ENCODE peak calls at places on chromosomes 2 and 18, in ten cellular contexts. P, S, V, R, K, J, O, G, D and Y are unnamed samples.

GRCh38 chr2:33437297-33437696 is 39.2 kb upstream of the RASGRP3 start:
- DNase-seq in P (no peak), S (peak; percentile 68), V (no peak), R (no peak), K (no peak), J (no peak), O (no peak), G (peak; percentile 88), D (peak; percentile 91), Y (no peak)

GRCh38 chr18:63409301-63409700 is 13.0 kb downstream of the VPS4B start:
- DNase-seq in P (no peak), S (peak; percentile 73), V (no peak), R (no peak), K (no peak), J (no peak), O (no peak), G (no peak), D (no peak), Y (no peak)

GRCh38 chr2:53028259-53028658 is 739.3 kb upstream of the CHAC2 start:
- DNase-seq in P (no peak), S (no peak), V (no peak), R (no peak), K (no peak), J (no peak), O (no peak), G (peak; percentile 49), D (peak; percentile 77), Y (no peak)

GRCh38 chr2:10373931-10374330 is 71.2 kb downstream of the HPCAL1 start:
- DNase-seq in P (no peak), S (no peak), V (no peak), R (no peak), K (no peak), J (no peak), O (no peak), G (no peak), D (no peak), Y (no peak)

GRCh38 chr2:71683666-71684065 is 230.3 kb downstream of the DYSF start:
- DNase-seq in P (no peak), S (no peak), V (no peak), R (peak; percentile 53), K (no peak), J (no peak), O (no peak), G (no peak), D (no peak), Y (no peak)

GRCh38 chr2:97718051-97718882 is 4.9 kb downstream of the ZAP70 start:
- DNase-seq in P (peak; percentile 49), S (no peak), V (no peak), R (no peak), K (no peak), J (no peak), O (peak; percentile 69), G (no peak), D (no peak), Y (peak; percentile 81)

GRCh38 chr2:205563646-205564045 is 118.7 kb upstream of the NRP2 start:
- DNase-seq in P (no peak), S (no peak), V (peak; percentile 18), R (no peak), K (no peak), J (no peak), O (no peak), G (no peak), D (no peak), Y (no peak)

GRCh38 chr2:218130822-218131221 is 5.0 kb downstream of the CXCR2 start:
- DNase-seq in P (no peak), S (no peak), V (no peak), R (no peak), K (no peak), J (no peak), O (no peak), G (no peak), D (no peak), Y (no peak)

GRCh38 chr2:33021542-33022259 is 74.9 kb downstream of the LTBP1 start:
- DNase-seq in P (no peak), S (no peak), V (no peak), R (no peak), K (no peak), J (no peak), O (no peak), G (peak; percentile 74), D (peak; percentile 30), Y (no peak)

GRCh38 chr2:158724803-158725271 is 70.3 kb upstream of the DAPL1 start:
- DNase-seq in P (no peak), S (peak; percentile 76), V (no peak), R (no peak), K (no peak), J (no peak), O (no peak), G (no peak), D (peak; percentile 20), Y (no peak)

GRCh38 chr2:30336978-30337841 is 105.9 kb downstream of the LBH start:
- DNase-seq in P (no peak), S (no peak), V (no peak), R (no peak), K (no peak), J (no peak), O (peak; percentile 22), G (no peak), D (no peak), Y (peak; percentile 32)

GRCh38 chr18:54828290-54828871 is at the start of gene RAB27B:
- DNase-seq in P (peak; percentile 34), S (peak; percentile 96), V (peak; percentile 11), R (peak; percentile 90), K (no peak), J (peak; percentile 48), O (peak; percentile 43), G (peak; percentile 90), D (peak; percentile 41), Y (peak; percentile 70)

GRCh38 chr2:168320267-168320666 is 72.9 kb upstream of the STK39 start:
- DNase-seq in P (no peak), S (peak; percentile 75), V (no peak), R (no peak), K (no peak), J (no peak), O (no peak), G (peak; percentile 33), D (peak; percentile 19), Y (no peak)

GRCh38 chr2:120552800-120553471 is 182.7 kb upstream of the GLI2 start:
- DNase-seq in P (no peak), S (peak; percentile 81), V (peak; percentile 53), R (peak; percentile 93), K (no peak), J (peak; percentile 60), O (no peak), G (peak; percentile 64), D (no peak), Y (no peak)

GRCh38 chr2:215363461-215364156 is 51.8 kb downstream of the ATIC start:
- DNase-seq in P (no peak), S (peak; percentile 29), V (no peak), R (no peak), K (no peak), J (no peak), O (no peak), G (peak; percentile 64), D (no peak), Y (no peak)

GRCh38 chr2:126866451-126866850 is 32.2 kb upstream of the TEX51 start:
- DNase-seq in P (no peak), S (no peak), V (no peak), R (no peak), K (no peak), J (no peak), O (no peak), G (no peak), D (no peak), Y (no peak)